ENCODE peak calls at places on chromosomes 7 and 10, in five cellular contexts. L, G, A, Q and D are unnamed samples.

GRCh38 chr7:55066479-55066878 is 47.7 kb downstream of the EGFR start:
- DNase-seq in G (no peak), A (no peak), Q (no peak), L (no peak), D (peak; percentile 61)

GRCh38 chr10:122640921-122641320 is 58.7 kb downstream of the C10orf120 start:
- DNase-seq in L (no peak), A (no peak), Q (no peak), G (no peak), D (no peak)

GRCh38 chr10:32142646-32143045 is 86.4 kb upstream of the KIF5B start:
- DNase-seq in L (no peak), Q (no peak), G (no peak), A (no peak), D (no peak)

GRCh38 chr10:129916506-129916995 is 47.5 kb downstream of the EBF3 start:
- DNase-seq in A (no peak), G (no peak), L (no peak), Q (no peak), D (no peak)

GRCh38 chr7:95687759-95688343 is 84.5 kb upstream of the DYNC1I1 start:
- DNase-seq in A (peak; percentile 21), Q (no peak), G (peak; percentile 16), L (no peak), D (no peak)

GRCh38 chr10:24503627-24504320 is 219.9 kb downstream of the ARHGAP21 start:
- DNase-seq in G (no peak), A (peak; percentile 37), L (peak; percentile 92), Q (no peak), D (peak; percentile 49)

GRCh38 chr7:67618569-67619543 is 622.2 kb downstream of the TYW1 start:
- DNase-seq in Q (no peak), G (no peak), L (no peak), A (no peak), D (no peak)

GRCh38 chr10:59885430-59886134 is 20.8 kb downstream of the CCDC6 start:
- DNase-seq in Q (no peak), G (peak; percentile 22), A (no peak), L (no peak), D (no peak)

GRCh38 chr7:151756076-151756731 is 120.7 kb downstream of the PRKAG2 start:
- DNase-seq in A (no peak), L (no peak), Q (peak; percentile 33), G (no peak), D (peak; percentile 87)

GRCh38 chr10:126204320-126204719 is 184.0 kb downstream of the ADAM12 start:
- DNase-seq in G (no peak), L (no peak), Q (no peak), A (no peak), D (no peak)

GRCh38 chr10:18583575-18584270 is 67.7 kb downstream of the NSUN6 start:
- DNase-seq in L (no peak), Q (no peak), G (no peak), A (no peak), D (no peak)

GRCh38 chr7:155665957-155666287 is 21.5 kb downstream of the RBM33 start:
- DNase-seq in G (no peak), L (peak; percentile 49), Q (no peak), A (no peak), D (no peak)

GRCh38 chr10:52319926-52320325 is 5.8 kb downstream of the DKK1 start:
- DNase-seq in L (no peak), G (no peak), A (no peak), Q (no peak), D (no peak)

GRCh38 chr7:14425559-14425958 is 436.1 kb upstream of the ETV1 start:
- DNase-seq in G (no peak), A (no peak), Q (no peak), L (no peak), D (no peak)

GRCh38 chr10:80472234-80473095 is 18.4 kb downstream of the TSPAN14 start:
- DNase-seq in G (no peak), A (no peak), Q (no peak), L (peak; percentile 49), D (peak; percentile 74)

GRCh38 chr10:86361134-86362128 is 5.2 kb downstream of the GRID1 start:
- DNase-seq in L (no peak), A (no peak), G (no peak), Q (no peak), D (no peak)

GRCh38 chr7:66641526-66641871 is 12.8 kb downstream of the KCTD7 start:
- DNase-seq in Q (no peak), G (peak; percentile 19), A (no peak), L (no peak), D (no peak)

GRCh38 chr10:14608381-14609001 is 166.2 kb downstream of the FAM107B start:
- DNase-seq in L (no peak), G (no peak), A (no peak), Q (no peak), D (no peak)

GRCh38 chr7:74587435-74588126 is 69.9 kb upstream of the GTF2I start:
- DNase-seq in L (peak; percentile 68), G (peak; percentile 38), Q (no peak), A (no peak), D (peak; percentile 68)

GRCh38 chr10:35585903-35586535 is 19.1 kb upstream of the GJD4 start:
- DNase-seq in A (no peak), Q (no peak), G (no peak), L (no peak), D (no peak)

GRCh38 chr7:54904986-54905385 is 113.8 kb upstream of the EGFR start:
- DNase-seq in Q (no peak), A (no peak), L (no peak), G (no peak), D (no peak)

GRCh38 chr10:47187592-47187991 is 112.4 kb upstream of the GDF10 start:
- DNase-seq in G (no peak), A (no peak), L (no peak), Q (no peak), D (no peak)

GRCh38 chr10:19845963-19846362 is 29.7 kb downstream of the PLXDC2 start:
- DNase-seq in L (no peak), A (no peak), G (no peak), Q (no peak), D (no peak)

GRCh38 chr7:102874966-102875365 is 37.8 kb upstream of the LRRC17 start:
- DNase-seq in L (no peak), A (no peak), G (no peak), Q (no peak), D (no peak)

GRCh38 chr7:100220833-100221718 is 1.3 kb downstream of the PVRIG start:
- DNase-seq in Q (peak; percentile 53), A (no peak), L (no peak), G (no peak), D (no peak)

GRCh38 chr10:102268333-102268999 is 23.1 kb downstream of the GBF1 start:
- DNase-seq in G (no peak), Q (no peak), L (no peak), A (no peak), D (no peak)

GRCh38 chr7:155336812-155337602 is 39.3 kb downstream of the INSIG1 start:
- DNase-seq in L (no peak), A (no peak), Q (no peak), G (no peak), D (no peak)

GRCh38 chr7:30994206-30995100 is 30.7 kb downstream of the GHRHR start:
- DNase-seq in A (no peak), L (no peak), G (no peak), Q (no peak), D (no peak)

GRCh38 chr10:74406006-74406405 is 255.0 kb downstream of the ADK start:
- DNase-seq in Q (no peak), A (no peak), L (no peak), G (no peak), D (no peak)

GRCh38 chr7:38716397-38716796 is 85.2 kb upstream of the AMPH start:
- DNase-seq in Q (no peak), L (no peak), A (no peak), G (no peak), D (no peak)

GRCh38 chr7:134452991-134453473 is 5.9 kb downstream of the AKR1B1 start:
- DNase-seq in A (no peak), Q (no peak), L (no peak), G (no peak), D (no peak)